ENCODE peak calls at places on chromosomes 12 and 14, in four cellular contexts. V is fibroblast of lung, T is spleen, A is fibroblast of mammary gland. Q is an unnamed sample.

GRCh38 chr14:104240426-104241157 is 102.2 kb downstream of the KIF26A start:
- DNase-seq in T (peak), V (no peak), A (no peak), Q (no peak)

GRCh38 chr12:112796067-112796466 is 4.5 kb downstream of the RPH3A start:
- DNase-seq in A (no peak), V (no peak), T (no peak), Q (no peak)

GRCh38 chr14:90177537-90178189 is 78.7 kb upstream of the PSMC1 start:
- DNase-seq in A (peak), V (peak), T (no peak), Q (no peak)

GRCh38 chr14:61927521-61927920 is 165.3 kb downstream of the SNAPC1 start:
- DNase-seq in T (no peak), V (peak), A (peak), Q (no peak)

GRCh38 chr14:75566321-75566720 is 12.1 kb upstream of the FLVCR2 start:
- DNase-seq in A (peak), T (no peak), V (no peak), Q (no peak)

GRCh38 chr12:108573310-108573709 is 10.9 kb downstream of the ISCU start:
- DNase-seq in T (no peak), A (peak), V (no peak), Q (no peak)

GRCh38 chr14:100778951-100779690 is 46.8 kb upstream of the MEG3 start:
- DNase-seq in T (peak), V (no peak), A (no peak), Q (peak)

GRCh38 chr14:60327447-60328331 is 78.7 kb downstream of the PPM1A start:
- DNase-seq in V (peak), A (peak), T (peak), Q (no peak)

GRCh38 chr12:108253540-108253939 is 85.6 kb downstream of the CMKLR1 start:
- DNase-seq in T (no peak), V (no peak), A (no peak), Q (no peak)

GRCh38 chr12:62683724-62684501 is 217.3 kb downstream of the MON2 start:
- DNase-seq in V (peak), A (peak), T (no peak), Q (no peak)

GRCh38 chr12:10113085-10113484 is 14.3 kb upstream of the CLEC1A start:
- DNase-seq in T (no peak), V (no peak), A (no peak), Q (no peak)

GRCh38 chr12:62715086-62715786 is 219.7 kb downstream of the PPM1H start:
- DNase-seq in T (no peak), V (no peak), A (no peak), Q (no peak)

GRCh38 chr12:25054783-25055144 is 105.9 kb upstream of the BCAT1 start:
- DNase-seq in T (no peak), A (no peak), V (peak), Q (no peak)

GRCh38 chr14:73746540-73747385 is 32.6 kb upstream of the PNMA1 start:
- DNase-seq in V (no peak), A (no peak), T (peak), Q (no peak)
- TF ChIP-seq CTCF in V (peak), A (peak), T (no peak), Q (peak)

GRCh38 chr12:17283563-17283962 is 677.6 kb upstream of the LMO3 start:
- DNase-seq in A (no peak), T (no peak), V (no peak), Q (no peak)

GRCh38 chr12:17284873-17285272 is 678.9 kb upstream of the LMO3 start:
- DNase-seq in V (no peak), A (no peak), T (no peak), Q (no peak)

DNA sequence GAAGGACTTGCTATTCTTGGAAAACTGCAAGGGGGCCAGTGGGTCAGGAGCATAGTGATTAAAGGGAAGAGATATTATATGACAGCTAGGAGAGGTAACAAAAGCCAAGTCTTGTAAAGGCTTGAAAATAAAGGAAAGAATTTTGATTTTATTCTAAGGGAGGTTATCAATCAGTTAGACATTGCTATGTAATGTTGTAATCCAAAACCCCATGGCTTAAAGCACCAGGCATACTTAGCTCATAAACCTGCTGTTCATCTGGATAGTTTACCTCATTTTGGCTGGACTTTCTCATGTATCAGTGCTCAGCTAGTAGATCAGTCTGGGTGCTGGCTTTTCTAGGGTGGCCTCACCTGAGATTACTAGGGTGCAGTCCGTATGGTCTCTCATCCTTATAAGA is 680.9 kb upstream of the LMO3 start:
- DNase-seq in A (no peak), T (no peak), V (no peak), Q (no peak)
- TF ChIP-seq CTCF in A (no peak), T (no peak), V (no peak), Q (no peak)

DNA sequence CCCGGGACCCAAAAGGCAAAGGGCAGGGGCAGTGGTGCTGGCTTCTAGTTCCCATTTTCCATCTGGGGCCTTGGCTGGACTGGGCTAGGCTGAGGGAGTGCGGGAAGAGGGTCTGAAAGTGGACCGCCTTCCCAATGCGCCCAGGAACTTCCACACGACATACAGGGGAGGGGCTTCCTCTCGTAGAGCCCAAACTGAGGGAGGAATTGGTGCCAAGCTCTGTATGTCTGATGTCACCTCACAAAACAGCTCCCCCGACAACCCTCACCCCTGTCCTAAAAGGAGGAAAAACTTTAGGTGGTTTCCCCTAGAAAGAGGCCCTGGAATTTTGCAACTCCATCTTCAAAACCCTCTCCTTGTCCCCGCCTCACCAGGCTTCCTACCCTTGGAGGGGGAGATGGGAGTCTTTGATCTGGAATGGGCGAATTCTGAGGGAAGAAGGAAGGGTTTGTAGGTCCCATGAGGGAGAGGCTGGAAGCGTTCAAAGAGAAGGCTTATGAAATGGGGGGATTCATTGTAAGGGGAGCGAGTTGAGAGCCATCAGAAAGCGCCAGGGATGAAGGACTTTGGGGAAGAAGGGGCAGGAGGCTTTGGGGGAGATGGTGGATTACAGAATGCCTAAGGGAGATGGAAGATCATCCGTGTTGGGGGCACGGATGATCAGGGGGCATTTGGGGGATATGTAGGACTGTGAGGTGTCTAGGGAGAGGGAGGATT is 851 bp downstream of the GLTP start:
- DNase-seq in A (peak), V (no peak), T (no peak), Q (no peak)
- TF ChIP-seq CTCF in A (no peak), V (no peak), T (no peak), Q (no peak)

DNA sequence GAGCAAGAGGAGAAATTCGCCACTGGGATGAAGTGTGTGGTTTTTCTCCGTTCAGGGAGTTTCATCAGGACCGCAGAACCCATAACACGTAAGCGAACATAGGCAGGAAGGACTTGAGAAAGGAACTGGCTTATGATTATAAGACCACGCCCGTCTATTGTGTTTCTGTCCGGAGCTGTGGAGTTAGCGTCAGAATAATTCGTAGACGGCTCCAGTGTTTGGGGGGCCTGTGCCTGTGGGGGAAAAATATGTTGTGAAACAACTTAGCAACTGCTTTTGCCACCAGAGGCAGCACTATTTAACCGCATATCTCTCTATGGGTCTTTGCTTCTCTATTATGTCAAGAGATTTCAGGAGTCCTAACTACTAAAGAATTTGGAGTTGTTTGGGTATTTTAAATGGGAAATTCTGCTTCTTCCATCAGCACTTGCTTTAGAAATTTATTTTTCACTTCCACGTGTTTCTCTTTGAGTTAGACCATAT is 506 bp upstream of the CLEC14A start:
- DNase-seq in T (no peak), V (no peak), A (peak), Q (no peak)
- TF ChIP-seq CTCF in T (no peak), V (peak), A (no peak), Q (no peak)

DNA sequence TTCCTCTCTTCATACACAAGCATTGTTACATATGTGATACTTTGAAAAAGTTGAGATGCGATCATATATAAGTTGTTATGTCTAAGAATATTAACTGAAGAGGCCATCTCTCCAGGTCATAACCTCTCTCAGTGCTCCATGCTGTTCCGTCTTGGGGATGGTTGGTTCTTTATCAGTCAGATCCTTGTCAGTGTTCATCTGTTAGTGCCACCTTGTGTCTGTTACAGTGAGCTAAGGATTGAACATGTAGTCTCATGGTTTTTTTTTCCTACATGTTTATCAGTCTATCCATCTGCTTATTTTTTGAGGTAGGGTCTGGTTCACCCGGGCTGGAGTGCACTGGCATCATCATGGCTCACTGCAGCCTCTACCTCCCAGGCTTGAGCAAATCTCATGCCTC is 30.5 kb downstream of the EP400 start:
- DNase-seq in A (peak), T (no peak), V (no peak), Q (no peak)
- TF ChIP-seq CTCF in A (peak), T (no peak), V (no peak), Q (peak)

Q was measured in chondrocyte.